ENCODE peak calls at places on chromosomes 16 and 17, in seven cellular contexts. One of them, this sample, is unnamed. For H3K9me3, the result is how much of the 10 kb centered on the place peaks cover.

GRCh38 chr16:17448640-17449638 is 21.8 kb downstream of the XYLT1 start:
- DNase-seq in suprapubic skin: no peak
- DNase-seq in sigmoid colon: no peak
- DNase-seq in transverse colon: peak
- DNase-seq in stomach: no peak
- DNase-seq in A549: no peak
- DNase-seq in K562: no peak
- DNase-seq in this sample: no peak

GRCh38 chr16:27703545-27703944 is 153.6 kb downstream of the KATNIP start:
- DNase-seq in suprapubic skin: peak
- DNase-seq in sigmoid colon: peak
- DNase-seq in transverse colon: no peak
- DNase-seq in stomach: no peak
- DNase-seq in A549: no peak
- DNase-seq in K562: no peak
- DNase-seq in this sample: no peak

GRCh38 chr17:10790491-10791401 is 13.2 kb downstream of the TMEM238L start:
- DNase-seq in suprapubic skin: peak
- DNase-seq in sigmoid colon: no peak
- DNase-seq in transverse colon: peak
- DNase-seq in stomach: peak
- DNase-seq in A549: no peak
- DNase-seq in K562: no peak
- DNase-seq in this sample: peak

GRCh38 chr16:67029249-67030096 is 524 bp downstream of the CBFB start:
- DNase-seq in suprapubic skin: peak
- DNase-seq in sigmoid colon: peak
- DNase-seq in transverse colon: peak
- DNase-seq in stomach: peak
- DNase-seq in A549: peak
- DNase-seq in K562: peak
- DNase-seq in this sample: peak

GRCh38 chr17:7839890-7840260 is 5.9 kb downstream of the KDM6B start:
- DNase-seq in suprapubic skin: no peak
- DNase-seq in sigmoid colon: peak
- DNase-seq in transverse colon: no peak
- DNase-seq in stomach: no peak
- DNase-seq in A549: peak
- DNase-seq in K562: no peak
- DNase-seq in this sample: peak

GRCh38 chr16:85583491-85584181 is 29.5 kb upstream of the GSE1 start:
- DNase-seq in suprapubic skin: no peak
- DNase-seq in sigmoid colon: no peak
- DNase-seq in transverse colon: no peak
- DNase-seq in stomach: no peak
- DNase-seq in A549: no peak
- DNase-seq in K562: no peak
- DNase-seq in this sample: no peak

GRCh38 chr16:83066881-83067280 is 440.1 kb downstream of the CDH13 start:
- DNase-seq in suprapubic skin: no peak
- DNase-seq in sigmoid colon: no peak
- DNase-seq in transverse colon: no peak
- DNase-seq in stomach: no peak
- DNase-seq in A549: no peak
- DNase-seq in K562: no peak
- DNase-seq in this sample: no peak

GRCh38 chr16:84502581-84502980 is 1.9 kb downstream of the MEAK7 start:
- DNase-seq in suprapubic skin: peak
- DNase-seq in sigmoid colon: peak
- DNase-seq in transverse colon: no peak
- DNase-seq in stomach: no peak
- DNase-seq in A549: no peak
- DNase-seq in K562: no peak
- DNase-seq in this sample: peak

GRCh38 chr16:81831722-81832126 is 52.6 kb downstream of the PLCG2 start:
- DNase-seq in suprapubic skin: no peak
- DNase-seq in sigmoid colon: peak
- DNase-seq in transverse colon: peak
- DNase-seq in stomach: peak
- DNase-seq in A549: no peak
- DNase-seq in K562: no peak
- DNase-seq in this sample: no peak

GRCh38 chr17:8994319-8994718 is 27.0 kb upstream of the NTN1 start:
- DNase-seq in suprapubic skin: no peak
- DNase-seq in sigmoid colon: peak
- DNase-seq in transverse colon: peak
- DNase-seq in stomach: peak
- DNase-seq in A549: peak
- DNase-seq in K562: peak
- DNase-seq in this sample: peak

DNA sequence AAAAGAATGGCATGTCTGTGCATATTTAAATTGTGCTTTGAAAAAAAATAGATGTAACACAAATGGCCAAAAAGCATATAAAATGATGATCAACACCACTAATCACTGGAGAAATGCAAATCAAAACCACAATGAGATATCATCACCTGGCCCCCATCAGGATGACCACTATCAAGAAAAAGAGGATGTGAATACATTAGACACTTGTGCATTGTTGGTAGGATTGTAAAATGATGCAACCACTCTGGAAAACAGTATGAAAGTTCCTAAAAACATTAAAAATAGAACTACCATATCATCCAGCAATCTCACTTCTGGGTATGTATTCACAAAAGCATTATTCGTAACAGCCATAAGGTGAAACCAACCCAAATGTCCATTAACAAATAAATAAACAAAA is 91.5 kb downstream of the SPAG9 start:
- DNase-seq in suprapubic skin: no peak
- DNase-seq in sigmoid colon: no peak
- DNase-seq in transverse colon: no peak
- DNase-seq in stomach: no peak
- DNase-seq in A549: no peak
- DNase-seq in K562: no peak
- DNase-seq in this sample: no peak
- H3K4me3 ChIP-seq in suprapubic skin: no peak
- H3K4me3 ChIP-seq in sigmoid colon: no peak
- H3K4me3 ChIP-seq in transverse colon: no peak
- H3K4me3 ChIP-seq in stomach: no peak
- H3K4me3 ChIP-seq in A549: no peak
- H3K4me3 ChIP-seq in K562: no peak
- H3K4me3 ChIP-seq in this sample: no peak

DNA sequence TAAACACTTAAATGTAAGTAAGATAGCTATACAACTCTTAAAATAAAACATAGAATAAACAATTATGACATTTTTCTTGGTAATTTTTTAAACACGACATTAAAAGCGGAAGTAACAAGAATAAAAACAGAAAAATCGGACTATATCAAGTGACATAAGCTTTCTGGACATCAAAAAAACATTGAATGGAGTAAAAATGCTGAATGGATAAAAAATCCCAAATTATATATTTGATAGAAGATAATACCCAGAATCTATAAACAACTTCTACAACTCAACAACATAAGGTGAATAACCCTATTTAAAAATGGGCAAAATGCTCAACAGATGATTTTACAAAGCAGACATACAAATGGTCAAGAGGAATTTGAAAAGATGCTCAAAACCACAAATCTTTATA is 1866.5 kb downstream of the TP53TG3F start:
- DNase-seq in suprapubic skin: no peak
- DNase-seq in sigmoid colon: no peak
- DNase-seq in transverse colon: no peak
- DNase-seq in stomach: no peak
- DNase-seq in A549: no peak
- DNase-seq in K562: no peak
- DNase-seq in this sample: no peak
- H3K9me3 ChIP-seq in suprapubic skin: under half
- H3K9me3 ChIP-seq in sigmoid colon: under half
- H3K9me3 ChIP-seq in transverse colon: under half
- H3K9me3 ChIP-seq in stomach: under half
- H3K9me3 ChIP-seq in A549: under half
- H3K9me3 ChIP-seq in K562: under half
- H3K9me3 ChIP-seq in this sample: under half

GRCh38 chr17:45241315-45242011 is 19.8 kb downstream of the FMNL1 start:
- DNase-seq in suprapubic skin: no peak
- DNase-seq in sigmoid colon: no peak
- DNase-seq in transverse colon: no peak
- DNase-seq in stomach: peak
- DNase-seq in A549: no peak
- DNase-seq in K562: peak
- DNase-seq in this sample: peak
- TF ChIP-seq EP300 in suprapubic skin: no peak
- TF ChIP-seq EP300 in sigmoid colon: no peak
- TF ChIP-seq EP300 in transverse colon: no peak
- TF ChIP-seq EP300 in stomach: no peak
- TF ChIP-seq EP300 in A549: no peak
- TF ChIP-seq EP300 in K562: no peak
- TF ChIP-seq EP300 in this sample: no peak

DNA sequence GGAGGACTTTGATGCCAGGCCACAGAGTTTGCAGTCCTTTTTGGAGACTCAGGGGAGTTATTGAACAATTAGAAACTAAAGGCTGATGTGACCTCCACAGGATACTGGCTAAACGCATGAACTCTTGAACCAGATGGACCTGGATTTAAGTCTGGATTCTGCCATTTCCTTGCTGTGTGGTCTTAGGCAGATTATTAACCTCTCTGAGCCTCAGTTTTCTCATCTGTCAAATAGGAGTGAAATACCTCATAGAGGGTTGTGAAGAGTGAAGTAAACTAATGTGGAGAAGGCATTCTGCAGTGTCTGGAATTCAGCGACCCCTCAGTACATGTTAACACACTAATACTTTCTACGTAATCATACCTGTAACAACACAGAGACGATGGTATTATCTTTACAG is 93.5 kb downstream of the PRKCB start:
- DNase-seq in suprapubic skin: no peak
- DNase-seq in sigmoid colon: no peak
- DNase-seq in transverse colon: no peak
- DNase-seq in stomach: no peak
- DNase-seq in A549: no peak
- DNase-seq in K562: no peak
- DNase-seq in this sample: no peak
- H3K4me3 ChIP-seq in suprapubic skin: no peak
- H3K4me3 ChIP-seq in sigmoid colon: no peak
- H3K4me3 ChIP-seq in transverse colon: no peak
- H3K4me3 ChIP-seq in stomach: no peak
- H3K4me3 ChIP-seq in A549: no peak
- H3K4me3 ChIP-seq in K562: no peak
- H3K4me3 ChIP-seq in this sample: no peak

GRCh38 chr17:52681486-52681885 is 523.0 kb upstream of the CA10 start:
- DNase-seq in suprapubic skin: no peak
- DNase-seq in sigmoid colon: no peak
- DNase-seq in transverse colon: no peak
- DNase-seq in stomach: no peak
- DNase-seq in A549: no peak
- DNase-seq in K562: no peak
- DNase-seq in this sample: no peak
- H3K9me3 ChIP-seq in suprapubic skin: under half
- H3K9me3 ChIP-seq in sigmoid colon: under half
- H3K9me3 ChIP-seq in transverse colon: under half
- H3K9me3 ChIP-seq in stomach: under half
- H3K9me3 ChIP-seq in A549: under half
- H3K9me3 ChIP-seq in K562: under half
- H3K9me3 ChIP-seq in this sample: under half

GRCh38 chr16:88700636-88701482 is 5.3 kb downstream of the RNF166 start:
- DNase-seq in suprapubic skin: peak
- DNase-seq in sigmoid colon: peak
- DNase-seq in transverse colon: peak
- DNase-seq in stomach: peak
- DNase-seq in A549: no peak
- DNase-seq in K562: peak
- DNase-seq in this sample: peak
- TF ChIP-seq EP300 in suprapubic skin: no peak
- TF ChIP-seq EP300 in sigmoid colon: no peak
- TF ChIP-seq EP300 in transverse colon: no peak
- TF ChIP-seq EP300 in stomach: no peak
- TF ChIP-seq EP300 in A549: no peak
- TF ChIP-seq EP300 in K562: peak
- TF ChIP-seq EP300 in this sample: no peak

This sample was measured in ovary.